ENCODE peak calls at places on chromosomes 5 and 9, in ten cellular contexts. B is foreskin fibroblast; Q is left ventricle myocardium inferior; R is tibial nerve; O is ovary; X is NB4; Y is fibroblast of mammary gland; K is CD8-positive, alpha-beta T cell; W is pancreas; M is right lobe of liver. I is an unnamed sample.

GRCh38 chr9:76433851-76434250 is 25.1 kb upstream of the GCNT1 start:
- DNase-seq in B (peak), Q (no peak), R (no peak), O (no peak), X (no peak), Y (peak), K (no peak), W (no peak), M (no peak), I (peak)

GRCh38 chr5:95216136-95216955 is 68.5 kb downstream of the MCTP1 start:
- DNase-seq in B (no peak), Q (no peak), R (no peak), O (no peak), X (no peak), Y (peak), K (no peak), W (no peak), M (no peak), I (no peak)

GRCh38 chr5:175816348-175816747 is 55.0 kb upstream of the CPLX2 start:
- DNase-seq in B (no peak), Q (no peak), R (no peak), O (no peak), X (no peak), Y (no peak), K (no peak), W (no peak), M (no peak), I (no peak)

GRCh38 chr9:135410831-135411473 is 68.6 kb upstream of the PPP1R26 start:
- DNase-seq in B (no peak), Q (no peak), R (no peak), O (no peak), X (no peak), Y (no peak), K (no peak), W (no peak), M (no peak), I (no peak)

GRCh38 chr5:41707853-41708603 is 162.2 kb downstream of the OXCT1 start:
- DNase-seq in B (peak), Q (no peak), R (no peak), O (no peak), X (peak), Y (peak), K (no peak), W (no peak), M (no peak), I (peak)

GRCh38 chr5:171897231-171897630 is 109.2 kb downstream of the FBXW11 start:
- DNase-seq in B (no peak), Q (no peak), R (no peak), O (no peak), X (no peak), Y (no peak), K (no peak), W (no peak), M (no peak), I (no peak)

GRCh38 chr5:81371354-81371876 is 22.5 kb downstream of the ACOT12 start:
- DNase-seq in B (no peak), Q (no peak), R (no peak), O (no peak), X (no peak), Y (no peak), K (no peak), W (no peak), M (no peak), I (no peak)

GRCh38 chr9:131094015-131094414 is 2.3 kb upstream of the AIF1L start:
- DNase-seq in B (no peak), Q (no peak), R (no peak), O (no peak), X (no peak), Y (no peak), K (no peak), W (no peak), M (no peak), I (no peak)

GRCh38 chr5:100614308-100614707 is 79.1 kb downstream of the FAM174A start:
- DNase-seq in B (no peak), Q (no peak), R (no peak), O (no peak), X (no peak), Y (no peak), K (no peak), W (no peak), M (no peak), I (no peak)

GRCh38 chr5:53311661-53312060 is 168.8 kb upstream of the FST start:
- DNase-seq in B (no peak), Q (no peak), R (no peak), O (no peak), X (no peak), Y (no peak), K (no peak), W (no peak), M (no peak), I (no peak)

GRCh38 chr5:174446988-174447387 is 277.4 kb upstream of the MSX2 start:
- DNase-seq in B (no peak), Q (no peak), R (no peak), O (no peak), X (no peak), Y (no peak), K (no peak), W (no peak), M (no peak), I (no peak)

GRCh38 chr5:6788956-6789649 is 75.9 kb downstream of the TENT4A start:
- DNase-seq in B (no peak), Q (no peak), R (no peak), O (no peak), X (peak), Y (no peak), K (no peak), W (no peak), M (no peak), I (peak)

GRCh38 chr5:115541586-115541985 is 3.0 kb downstream of the FEM1C start:
- DNase-seq in B (no peak), Q (no peak), R (no peak), O (no peak), X (no peak), Y (peak), K (no peak), W (no peak), M (no peak), I (no peak)
- TF ChIP-seq CTCF in B (no peak), Q (peak), R (no peak), O (no peak), X (no peak), Y (peak), K (no peak), W (no peak), M (peak), I (no peak)

DNA sequence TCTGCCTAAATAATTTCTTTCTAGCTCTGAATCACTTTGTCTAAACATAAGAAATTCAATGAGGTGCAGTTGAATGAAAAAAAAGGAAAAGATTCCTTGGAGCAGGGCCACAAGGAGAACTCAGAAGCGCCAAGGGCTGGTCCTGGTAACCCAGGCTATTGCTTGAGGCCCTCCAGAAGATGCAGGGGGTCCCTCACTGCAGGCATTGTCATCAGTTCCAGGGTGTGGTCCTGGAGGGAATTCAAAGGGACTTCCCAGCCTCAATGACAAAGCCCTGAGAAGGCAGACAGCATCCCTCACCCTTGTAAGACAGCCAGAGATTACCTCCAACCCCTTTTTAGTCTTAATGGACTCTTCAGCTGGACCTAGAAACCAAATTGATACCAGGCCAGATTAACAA is 90.0 kb downstream of the SYK start:
- DNase-seq in B (no peak), Q (no peak), R (no peak), O (no peak), X (no peak), Y (no peak), K (no peak), W (no peak), M (no peak), I (no peak)
- H3K4me3 ChIP-seq in B (no peak), Q (no peak), R (no peak), O (no peak), X (no peak), Y (no peak), K (no peak), W (no peak), M (no peak), I (no peak)

GRCh38 chr9:113675475-113675941 is 200.6 kb upstream of the ZNF618 start:
- DNase-seq in B (peak), Q (peak), R (peak), O (peak), X (peak), Y (peak), K (no peak), W (no peak), M (no peak), I (peak)
- TF ChIP-seq CTCF in B (no peak), Q (no peak), R (no peak), O (no peak), X (no peak), Y (no peak), K (no peak), W (no peak), M (no peak), I (peak)

DNA sequence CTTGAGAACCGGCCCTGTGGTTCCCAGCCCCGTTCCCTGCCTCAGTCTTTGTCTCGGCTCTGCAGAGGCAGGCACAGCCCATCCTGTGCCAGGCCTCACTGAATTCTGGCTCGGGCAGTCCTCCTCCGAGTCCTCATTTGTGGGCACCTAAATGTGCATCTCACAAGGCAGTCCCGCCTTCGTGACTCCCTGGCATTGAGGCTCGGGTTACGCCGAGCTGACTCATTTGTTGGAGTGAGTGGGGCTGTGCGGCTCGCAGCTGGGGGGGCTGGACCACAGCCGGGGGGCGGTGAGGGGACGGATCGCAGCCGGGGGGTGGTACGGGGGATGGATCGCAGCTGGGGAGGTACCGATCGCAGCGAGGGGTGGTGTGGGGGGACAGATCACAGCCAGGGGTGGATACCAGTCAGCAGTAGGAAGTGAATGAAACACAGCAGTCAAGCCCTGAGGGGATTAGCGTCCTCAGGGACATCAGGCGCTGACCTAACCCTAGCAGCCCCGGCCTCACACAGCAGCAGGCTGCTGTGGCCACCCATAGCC is 72.2 kb downstream of the PSMB7 start:
- DNase-seq in B (peak), Q (peak), R (peak), O (peak), X (peak), Y (peak), K (no peak), W (no peak), M (peak), I (peak)
- H3K4me3 ChIP-seq in B (no peak), Q (no peak), R (no peak), O (no peak), X (no peak), Y (no peak), K (no peak), W (no peak), M (no peak), I (no peak)

GRCh38 chr5:8788246-8788645 is 757.6 kb downstream of the SEMA5A start:
- DNase-seq in B (no peak), Q (no peak), R (no peak), O (no peak), X (no peak), Y (no peak), K (no peak), W (no peak), M (no peak), I (no peak)

GRCh38 chr5:8784692-8785091 is 761.2 kb downstream of the SEMA5A start:
- DNase-seq in B (no peak), Q (no peak), R (no peak), O (no peak), X (no peak), Y (peak), K (no peak), W (no peak), M (no peak), I (no peak)
- TF ChIP-seq CTCF in B (no peak), Q (no peak), R (no peak), O (no peak), X (no peak), Y (no peak), K (peak), W (no peak), M (no peak), I (no peak)

DNA sequence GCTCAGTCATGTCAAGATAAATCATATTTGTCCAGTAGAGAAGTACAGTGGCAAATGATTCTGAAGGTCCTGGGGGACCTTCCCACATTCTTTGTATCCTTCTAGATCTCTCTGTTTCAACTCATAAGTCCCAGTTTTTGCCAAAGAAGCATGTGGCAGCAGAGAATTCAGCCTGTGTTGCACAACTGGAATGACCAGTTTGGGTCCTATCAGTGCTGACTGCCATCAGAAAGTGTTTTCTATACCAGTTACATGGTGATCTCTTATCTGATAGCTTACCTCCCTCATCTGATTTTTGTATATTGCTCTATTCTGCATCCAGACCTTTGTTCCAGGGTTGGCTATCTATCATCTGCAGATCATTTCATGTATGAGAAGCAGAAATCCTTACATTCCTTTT is 21.7 kb downstream of the GM2A start:
- DNase-seq in B (no peak), Q (no peak), R (no peak), O (no peak), X (no peak), Y (no peak), K (no peak), W (no peak), M (no peak), I (no peak)
- H3K4me3 ChIP-seq in B (no peak), Q (no peak), R (no peak), O (no peak), X (no peak), Y (no peak), K (no peak), W (no peak), M (no peak), I (no peak)

GRCh38 chr5:180291943-180292831 is at the start of gene MAPK9:
- DNase-seq in B (peak), Q (peak), R (peak), O (peak), X (peak), Y (peak), K (peak), W (peak), M (peak), I (peak)
- TF ChIP-seq CTCF in B (no peak), Q (no peak), R (no peak), O (no peak), X (no peak), Y (no peak), K (no peak), W (no peak), M (no peak), I (no peak)

GRCh38 chr9:121648799-121649198 is 2.6 kb upstream of the DAB2IP start:
- DNase-seq in B (no peak), Q (no peak), R (no peak), O (no peak), X (no peak), Y (no peak), K (no peak), W (no peak), M (no peak), I (no peak)
- H3K4me3 ChIP-seq in B (no peak), Q (no peak), R (no peak), O (no peak), X (no peak), Y (no peak), K (no peak), W (no peak), M (no peak), I (no peak)

I was measured in fibroblast of the aortic adventitia.